ENCODE peak calls at places on chromosome 11, in five cellular contexts. Q, F, T, B and G are unnamed samples. For H3K4me1, the result is how much of the 10 kb centered on the place peaks cover.

GRCh38 chr11:70184396-70184795 is 18.7 kb upstream of the FADD start:
- DNase-seq in Q (no peak), F (no peak), T (no peak), B (no peak), G (no peak)

GRCh38 chr11:33630936-33631748 is 69.5 kb downstream of the C11orf91 start:
- DNase-seq in Q (no peak), F (no peak), T (no peak), B (no peak), G (no peak)

GRCh38 chr11:62508336-62509058 is 38.1 kb downstream of the AHNAK start:
- DNase-seq in Q (peak), F (peak), T (peak), B (peak), G (peak)

GRCh38 chr11:12755510-12755909 is 81.3 kb downstream of the TEAD1 start:
- DNase-seq in Q (no peak), F (no peak), T (no peak), B (no peak), G (no peak)

GRCh38 chr11:130891326-130891725 is 25.0 kb downstream of the SNX19 start:
- DNase-seq in Q (no peak), F (no peak), T (no peak), B (no peak), G (no peak)

GRCh38 chr11:74055938-74056337 is 47.1 kb upstream of the UCP3 start:
- DNase-seq in Q (no peak), F (no peak), T (no peak), B (no peak), G (no peak)

GRCh38 chr11:78764946-78765345 is 190.3 kb upstream of the NARS2 start:
- DNase-seq in Q (no peak), F (no peak), T (no peak), B (no peak), G (no peak)

GRCh38 chr11:125957623-125958330 is 11.9 kb downstream of the VSIG10L2 start:
- DNase-seq in Q (no peak), F (no peak), T (no peak), B (no peak), G (no peak)

GRCh38 chr11:114342476-114342875 is 46.3 kb downstream of the NNMT start:
- DNase-seq in Q (no peak), F (no peak), T (no peak), B (no peak), G (no peak)

GRCh38 chr11:119025978-119026766 is 4.5 kb downstream of the SLC37A4 start:
- DNase-seq in Q (no peak), F (no peak), T (no peak), B (no peak), G (no peak)

GRCh38 chr11:69321877-69322350 is 28.0 kb downstream of the MYEOV start:
- DNase-seq in Q (no peak), F (no peak), T (peak), B (no peak), G (no peak)

GRCh38 chr11:65487467-65488272 is 11.2 kb upstream of the MALAT1 start:
- DNase-seq in Q (peak), F (peak), T (peak), B (peak), G (peak)

GRCh38 chr11:65489706-65490310 is 9.0 kb upstream of the MALAT1 start:
- DNase-seq in Q (peak), F (peak), T (peak), B (no peak), G (peak)

GRCh38 chr11:65488273-65489058 is 10.4 kb upstream of the MALAT1 start:
- DNase-seq in Q (peak), F (no peak), T (peak), B (no peak), G (peak)

GRCh38 chr11:65491163-65491465 is 7.7 kb upstream of the MALAT1 start:
- DNase-seq in Q (peak), F (no peak), T (peak), B (no peak), G (peak)

DNA sequence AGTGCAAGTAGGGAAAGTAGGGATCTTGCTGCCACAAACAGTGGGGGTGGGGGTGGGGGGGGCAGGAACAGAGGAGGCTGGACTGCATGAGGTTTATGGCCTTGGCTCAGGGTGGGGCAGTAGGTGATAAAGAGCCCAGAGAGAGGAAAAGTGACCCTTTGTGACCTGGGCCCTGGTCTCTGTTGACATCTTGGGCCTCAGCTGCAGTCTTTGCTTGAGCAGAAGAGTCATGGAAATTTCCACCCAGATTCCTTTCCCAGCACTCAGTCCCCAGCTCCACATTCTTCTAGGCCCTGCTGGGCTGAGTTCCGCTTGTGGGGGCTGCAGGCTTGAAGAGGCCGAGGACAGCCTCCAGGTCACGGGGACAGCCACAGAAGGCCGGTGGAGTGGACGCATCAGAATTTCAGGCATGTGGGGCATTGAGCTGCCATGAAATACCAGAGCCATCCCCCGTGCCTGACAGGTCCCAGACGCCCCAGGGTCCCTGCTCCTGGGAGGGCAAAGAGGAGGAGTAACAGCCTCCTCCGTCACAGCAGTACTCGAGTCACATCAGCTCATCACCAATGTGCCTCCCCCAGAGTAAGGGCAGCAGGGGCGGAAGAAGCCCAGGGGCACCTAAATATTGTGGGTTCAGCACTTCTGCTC is 9.7 kb upstream of the MALAT1 start:
- DNase-seq in Q (peak), F (no peak), T (peak), B (no peak), G (peak)
- TF ChIP-seq EP300 in Q (no peak), F (no peak), T (peak), B (peak), G (no peak)

GRCh38 chr11:792535-792821 is 2.6 kb upstream of the CEND1 start:
- DNase-seq in Q (no peak), F (no peak), T (no peak), B (no peak), G (no peak)
- H3K4me1 ChIP-seq in Q (half or more), F (under half), T (under half), B (under half), G (under half)

GRCh38 chr11:67428052-67429001 is at the start of gene RPS6KB2:
- DNase-seq in Q (peak), F (peak), T (peak), B (peak), G (peak)
- TF ChIP-seq EP300 in Q (no peak), F (no peak), T (no peak), B (peak), G (no peak)

GRCh38 chr11:116071241-116071640 is 567.0 kb upstream of the CADM1 start:
- DNase-seq in Q (no peak), F (no peak), T (no peak), B (no peak), G (no peak)
- H3K4me1 ChIP-seq in Q (under half), F (under half), T (under half), B (under half), G (under half)

GRCh38 chr11:1573077-1573846 is 1.2 kb upstream of the DUSP8 start:
- DNase-seq in Q (no peak), F (peak), T (no peak), B (no peak), G (no peak)

GRCh38 chr11:1574256-1575242 is 2.5 kb upstream of the DUSP8 start:
- DNase-seq in Q (peak), F (peak), T (no peak), B (no peak), G (peak)

GRCh38 chr11:1571760-1572199 is 291 bp downstream of the DUSP8 start:
- DNase-seq in Q (no peak), F (no peak), T (no peak), B (no peak), G (no peak)

GRCh38 chr11:1572200-1573076 is at the start of gene DUSP8:
- DNase-seq in Q (peak), F (peak), T (peak), B (peak), G (peak)

GRCh38 chr11:1573847-1574255 is 1.8 kb upstream of the DUSP8 start:
- DNase-seq in Q (no peak), F (peak), T (no peak), B (no peak), G (no peak)
- TF ChIP-seq EP300 in Q (no peak), F (no peak), T (no peak), B (no peak), G (no peak)